ENCODE peak calls at places on chromosomes 13 and 19, in four cellular contexts. Q is neural progenitor cell, X is lower lobe of right lung, N is keratinocyte. T is an unnamed sample.

GRCh38 chr19:43739419-43739818 is 15.3 kb downstream of the SMG9 start:
- DNase-seq in X (no peak), N (no peak), Q (no peak), T (no peak)

GRCh38 chr19:43651758-43652545 is 12.3 kb upstream of the CADM4 start:
- DNase-seq in Q (peak), X (no peak), N (no peak), T (no peak)

GRCh38 chr19:13610042-13610691 is 103.9 kb upstream of the CACNA1A start:
- DNase-seq in X (no peak), Q (peak), N (no peak), T (no peak)

GRCh38 chr13:77779461-77780272 is 82.2 kb downstream of the SLAIN1 start:
- DNase-seq in N (peak), X (peak), Q (peak), T (peak)

GRCh38 chr19:32677657-32678056 is 2.0 kb downstream of the RGS9BP start:
- DNase-seq in N (no peak), X (no peak), Q (peak), T (no peak)

GRCh38 chr19:51292971-51293370 is 18.5 kb upstream of the IGLON5 start:
- DNase-seq in Q (peak), X (no peak), N (no peak), T (no peak)

GRCh38 chr19:3453840-3454239 is 26.5 kb downstream of the SMIM24 start:
- DNase-seq in X (no peak), Q (no peak), N (no peak), T (no peak)

GRCh38 chr13:31772231-31772630 is 32.9 kb downstream of the RXFP2 start:
- DNase-seq in X (no peak), N (no peak), Q (no peak), T (no peak)

GRCh38 chr13:52599853-52600603 is 42.2 kb upstream of the HNRNPA1L2 start:
- DNase-seq in N (no peak), Q (peak), X (no peak), T (no peak)

GRCh38 chr13:24540236-24541126 is 27.9 kb upstream of the PARP4 start:
- DNase-seq in N (no peak), Q (peak), X (peak), T (no peak)

GRCh38 chr19:18144906-18145305 is 8.1 kb upstream of the PIK3R2 start:
- DNase-seq in X (no peak), Q (no peak), N (no peak), T (no peak)

GRCh38 chr13:32761472-32761871 is 175.2 kb downstream of the PDS5B start:
- DNase-seq in Q (no peak), N (no peak), X (no peak), T (no peak)

GRCh38 chr19:10981496-10981895 is 20.7 kb downstream of the SMARCA4 start:
- DNase-seq in X (no peak), N (no peak), Q (no peak), T (no peak)

GRCh38 chr19:39381910-39382611 is 8.8 kb downstream of the PAF1 start:
- DNase-seq in Q (no peak), N (no peak), X (no peak), T (no peak)

GRCh38 chr13:95440441-95441088 is 112.0 kb upstream of the CLDN10 start:
- DNase-seq in Q (no peak), X (no peak), N (no peak), T (no peak)

GRCh38 chr13:71798723-71799122 is 68.3 kb downstream of the DACH1 start:
- DNase-seq in X (no peak), Q (peak), N (no peak), T (no peak)

GRCh38 chr19:52200044-52200443 is 10.2 kb downstream of the PPP2R1A start:
- DNase-seq in X (no peak), Q (no peak), N (no peak), T (no peak)

GRCh38 chr19:29587518-29587986 is 18.5 kb upstream of the POP4 start:
- DNase-seq in Q (no peak), X (no peak), N (no peak), T (no peak)

DNA sequence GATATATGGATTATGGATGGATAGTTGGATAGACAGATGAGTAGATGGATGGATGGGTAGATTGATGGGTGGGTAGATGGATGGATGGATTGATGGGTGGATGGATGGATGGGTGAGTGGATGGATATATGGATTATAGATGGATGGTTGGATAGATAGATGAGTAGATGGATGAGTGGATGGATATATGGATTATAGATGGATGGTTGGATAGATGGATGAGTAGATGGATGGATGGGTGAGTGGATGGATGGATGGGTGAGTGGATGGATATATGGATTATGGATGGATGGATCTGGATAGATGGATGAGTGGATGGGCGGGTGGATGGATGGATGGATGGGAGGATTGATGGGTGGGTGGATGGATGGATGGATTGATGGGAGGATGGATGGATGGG is 36.4 kb upstream of the TNFAIP8L1 start:
- DNase-seq in X (no peak), Q (no peak), N (no peak), T (no peak)
- TF ChIP-seq CTCF in X (no peak), Q (no peak), N (no peak), T (no peak)

DNA sequence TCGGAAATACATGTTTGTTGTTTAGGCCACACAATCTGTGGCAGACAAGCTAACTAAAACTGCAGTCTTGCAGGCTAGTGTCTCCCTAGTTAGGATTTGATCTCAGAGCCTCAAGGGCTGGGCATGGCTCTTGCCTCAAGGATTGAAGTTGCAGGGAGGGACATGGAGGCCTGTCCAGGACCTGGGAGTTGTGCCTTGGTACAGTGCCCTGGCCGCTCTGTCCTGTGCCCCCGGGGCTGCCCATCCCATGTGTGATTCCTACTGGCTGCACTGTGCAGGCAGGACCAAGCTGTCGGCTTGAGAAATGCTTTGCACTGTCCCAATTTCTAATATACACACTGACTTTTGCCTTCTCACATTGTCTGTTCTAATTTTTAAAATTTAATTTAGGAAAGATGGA is 7.5 kb upstream of the ZNF256 start:
- DNase-seq in N (no peak), Q (no peak), X (no peak), T (no peak)
- TF ChIP-seq CTCF in N (no peak), Q (no peak), X (no peak), T (no peak)

GRCh38 chr19:34713262-34713637 is 20.8 kb upstream of the ZNF181 start:
- DNase-seq in X (no peak), Q (no peak), N (no peak), T (no peak)
- TF ChIP-seq CTCF in X (no peak), Q (no peak), N (no peak), T (no peak)

DNA sequence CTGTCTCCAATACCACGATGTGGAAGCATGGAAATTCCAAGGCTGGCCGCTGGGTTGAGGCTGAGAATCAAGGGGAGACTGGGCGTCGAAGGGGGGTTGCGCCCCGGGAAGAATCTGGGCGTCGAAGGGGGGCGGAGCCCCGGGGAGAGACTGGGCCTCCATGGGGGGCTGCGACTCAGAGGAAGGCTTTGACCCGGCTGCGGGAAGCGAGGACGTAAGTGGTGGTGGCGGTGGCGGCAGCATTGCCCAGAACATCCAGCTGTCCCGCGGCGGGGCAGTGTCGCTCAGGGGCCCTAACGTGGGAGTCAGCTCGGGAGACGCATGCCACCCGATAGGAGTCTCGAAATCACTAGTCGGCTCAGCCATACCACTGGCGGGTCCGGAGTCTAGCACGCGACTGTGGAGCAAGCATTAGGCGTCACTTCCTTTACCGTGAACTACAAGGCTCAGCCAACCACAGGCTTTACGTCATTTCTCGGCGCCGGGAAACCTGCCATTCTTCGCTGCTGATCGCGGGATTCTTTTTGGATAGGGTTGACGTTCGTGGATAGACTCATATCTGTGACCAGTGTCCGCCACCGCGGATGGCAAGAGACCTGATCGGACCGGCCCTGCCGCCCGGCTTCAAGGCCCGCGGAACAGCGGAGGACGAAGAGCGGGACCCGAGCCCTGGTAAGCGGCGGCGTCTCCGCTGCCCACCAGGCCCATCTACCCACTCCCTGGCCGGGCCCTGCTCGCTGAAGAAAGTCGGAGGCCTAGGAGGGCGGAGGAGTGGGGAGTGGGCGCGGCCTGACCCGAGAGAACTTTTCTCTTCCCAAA is at the start of the genes GPALPP1 and NUFIP1:
- DNase-seq in N (peak), Q (peak), X (peak), T (peak)
- TF ChIP-seq CTCF in N (no peak), Q (no peak), X (no peak), T (no peak)

T was measured in CD14-positive monocyte.